ENCODE peak calls at places on chromosomes 13 and 19, in six cellular contexts. X is activated T-cell treated with anti-CD3 and anti-CD28 coated beads, Interleukin-2, amount 50 U/mL, for 4 hours; Z is Panc1; I is A549; M is mucosa of descending colon; S is activated naive CD8-positive, alpha-beta T cell treated with anti-CD3 and anti-CD28 coated beads, Interleukin-2, amount 50 U/mL, for 24 hours. P is an unnamed sample.

GRCh38 chr13:30881191-30881651 is 24.9 kb upstream of the MEDAG start:
- ATAC-seq in X (no peak), Z (no peak), I (peak), M (peak), S (no peak), P (no peak)

GRCh38 chr19:4094761-4095487 is 28.2 kb upstream of the ZBTB7A start:
- ATAC-seq in X (no peak), Z (peak), I (no peak), M (peak), S (no peak), P (no peak)

GRCh38 chr13:48778551-48779088 is 124.9 kb downstream of the CYSLTR2 start:
- ATAC-seq in X (no peak), Z (no peak), I (no peak), M (no peak), S (no peak), P (no peak)

GRCh38 chr13:40508112-40508511 is 158.3 kb downstream of the FOXO1 start:
- ATAC-seq in X (peak), Z (no peak), I (no peak), M (peak), S (peak), P (peak)

GRCh38 chr13:44921931-44922758 is 67.1 kb downstream of the NUFIP1 start:
- ATAC-seq in X (no peak), Z (peak), I (peak), M (peak), S (no peak), P (no peak)

GRCh38 chr13:80118099-80118498 is 222.8 kb downstream of the SPRY2 start:
- ATAC-seq in X (no peak), Z (no peak), I (no peak), M (no peak), S (no peak), P (no peak)

GRCh38 chr13:79379274-79379673 is 26.8 kb downstream of the RBM26 start:
- ATAC-seq in X (no peak), Z (no peak), I (no peak), M (no peak), S (no peak), P (no peak)

GRCh38 chr13:19959141-19959830 is 759 bp downstream of the ZMYM2 start:
- ATAC-seq in X (peak), Z (peak), I (peak), M (peak), S (peak), P (peak)

GRCh38 chr19:35316560-35316959 is 12.4 kb upstream of the CD22 start:
- ATAC-seq in X (no peak), Z (no peak), I (no peak), M (no peak), S (no peak), P (no peak)

GRCh38 chr19:1752009-1752756 is 1.1 kb upstream of the ONECUT3 start:
- ATAC-seq in X (no peak), Z (no peak), I (no peak), M (no peak), S (no peak), P (no peak)

GRCh38 chr13:97125051-97125809 is 96.9 kb upstream of the MBNL2 start:
- ATAC-seq in X (peak), Z (no peak), I (no peak), M (peak), S (peak), P (peak)

GRCh38 chr19:43532571-43532961 is 422 bp upstream of the ZNF575 start:
- ATAC-seq in X (peak), Z (peak), I (peak), M (peak), S (peak), P (peak)

P was measured in activated T-helper 17 cell treated with anti-CD3 and anti-CD28 coated beads, Interleukin-2, amount 50 U/mL, for 72 hours.